ENCODE peak calls at places on chromosomes 4 and X, in six cellular contexts. L is lower leg skin, K is astrocyte of the cerebellum, C is AG04450, U is body of pancreas, H is GM20000. J is an unnamed sample.
A peak's percentile ranks its signal among the peaks of the same experiment; 100 is the strongest.

GRCh38 chr4:84235545-84235944 is 263.5 kb downstream of the NKX6-1 start:
- DNase-seq in L (no peak), K (no peak), C (no peak), U (no peak), H (peak; percentile 59), J (no peak)

GRCh38 chr4:77706717-77707116 is 101.1 kb downstream of the CXCL13 start:
- DNase-seq in L (no peak), K (no peak), C (no peak), U (no peak), H (no peak), J (no peak)

GRCh38 chrX:43676960-43677582 is 21.0 kb downstream of the MAOA start:
- DNase-seq in L (no peak), K (no peak), C (no peak), U (peak; percentile 69), H (no peak), J (no peak)

GRCh38 chr4:174420317-174420716 is 102.0 kb downstream of the HPGD start:
- DNase-seq in L (no peak), K (no peak), C (no peak), U (no peak), H (no peak), J (no peak)

GRCh38 chr4:181245326-181245725 is 997.9 kb upstream of the TENM3 start:
- DNase-seq in L (no peak), K (no peak), C (no peak), U (no peak), H (no peak), J (no peak)

GRCh38 chr4:17605236-17605635 is 9.2 kb upstream of the MED28 start:
- DNase-seq in L (no peak), K (no peak), C (no peak), U (no peak), H (no peak), J (no peak)

GRCh38 chr4:11623726-11624037 is 195.0 kb upstream of the HS3ST1 start:
- DNase-seq in L (no peak), K (no peak), C (no peak), U (peak; percentile 34), H (peak; percentile 5), J (no peak)

GRCh38 chrX:2388669-2389068 is 112.1 kb downstream of the DHRSX start:
- DNase-seq in L (no peak), K (no peak), C (no peak), U (no peak), H (no peak), J (no peak)

GRCh38 chr4:73308286-73308685 is 49.7 kb upstream of the ANKRD17 start:
- DNase-seq in L (no peak), K (no peak), C (peak; percentile 20), U (no peak), H (peak; percentile 10), J (no peak)

GRCh38 chr4:56244681-56245080 is 142.6 kb downstream of the AASDH start:
- DNase-seq in L (no peak), K (no peak), C (no peak), U (no peak), H (no peak), J (no peak)

GRCh38 chrX:131633285-131633917 is 89.5 kb downstream of the OR13H1 start:
- DNase-seq in L (peak; percentile 14), K (peak; percentile 32), C (no peak), U (peak; percentile 53), H (peak; percentile 20), J (peak; percentile 72)

GRCh38 chr4:2808001-2808400 is 15.1 kb downstream of the SH3BP2 start:
- DNase-seq in L (no peak), K (no peak), C (no peak), U (no peak), H (no peak), J (no peak)

GRCh38 chrX:110180928-110181310 is 137.0 kb downstream of the AMMECR1 start:
- DNase-seq in L (no peak), K (no peak), C (no peak), U (no peak), H (peak; percentile 15), J (no peak)

GRCh38 chrX:136030357-136031225 is 45.4 kb downstream of the SLC9A6 start:
- DNase-seq in L (peak; percentile 21), K (peak; percentile 54), C (no peak), U (peak; percentile 9), H (no peak), J (no peak)

GRCh38 chrX:40012039-40012799 is 85.5 kb downstream of the BCOR start:
- DNase-seq in L (no peak), K (no peak), C (no peak), U (peak; percentile 13), H (peak; percentile 45), J (no peak)

GRCh38 chrX:35046646-35047231 is 104.1 kb downstream of the FAM47B start:
- DNase-seq in L (no peak), K (no peak), C (no peak), U (no peak), H (no peak), J (no peak)

GRCh38 chr4:48931459-48931858 is 24.9 kb upstream of the OCIAD2 start:
- DNase-seq in L (no peak), K (no peak), C (no peak), U (no peak), H (no peak), J (no peak)

GRCh38 chr4:26124753-26125236 is 196.0 kb upstream of the RBPJ start:
- DNase-seq in L (no peak), K (no peak), C (no peak), U (no peak), H (no peak), J (no peak)

GRCh38 chr4:109248322-109248895 is 54.0 kb downstream of the COL25A1 start:
- DNase-seq in L (no peak), K (no peak), C (no peak), U (no peak), H (no peak), J (no peak)

GRCh38 chr4:11424000-11424399 is 4.7 kb downstream of the HS3ST1 start:
- DNase-seq in L (no peak), K (no peak), C (no peak), U (no peak), H (peak; percentile 67), J (no peak)

GRCh38 chrX:128739539-128739938 is 687.3 kb upstream of the ACTRT1 start:
- DNase-seq in L (no peak), K (no peak), C (no peak), U (no peak), H (no peak), J (no peak)

GRCh38 chr4:128597515-128597914 is 212.0 kb upstream of the JADE1 start:
- DNase-seq in L (no peak), K (no peak), C (no peak), U (no peak), H (no peak), J (no peak)

GRCh38 chr4:99564921-99565320 is 1.1 kb upstream of the TRMT10A start:
- DNase-seq in L (no peak), K (no peak), C (no peak), U (no peak), H (no peak), J (no peak)

GRCh38 chr4:176313596-176314341 is 6.0 kb upstream of the SPCS3 start:
- DNase-seq in L (no peak), K (no peak), C (no peak), U (no peak), H (no peak), J (no peak)

GRCh38 chrX:39985551-39985950 is 112.2 kb downstream of the BCOR start:
- DNase-seq in L (no peak), K (no peak), C (no peak), U (peak; percentile 14), H (no peak), J (no peak)

GRCh38 chrX:36462142-36462541 is 542.6 kb downstream of the CFAP47 start:
- DNase-seq in L (no peak), K (no peak), C (no peak), U (no peak), H (no peak), J (no peak)

GRCh38 chrX:67568769-67569168 is 24.9 kb downstream of the AR start:
- DNase-seq in L (no peak), K (no peak), C (no peak), U (no peak), H (no peak), J (no peak)

GRCh38 chr4:119835511-119835910 is 206.9 kb upstream of the PDE5A start:
- DNase-seq in L (no peak), K (no peak), C (peak; percentile 36), U (no peak), H (no peak), J (no peak)

GRCh38 chrX:72685810-72686465 is 28.2 kb downstream of the PHKA1 start:
- DNase-seq in L (peak; percentile 16), K (no peak), C (no peak), U (peak; percentile 50), H (no peak), J (no peak)

GRCh38 chrX:72382199-72382590 is 76.5 kb upstream of the CITED1 start:
- DNase-seq in L (no peak), K (no peak), C (no peak), U (peak; percentile 11), H (no peak), J (no peak)

GRCh38 chrX:30751497-30751896 is 98.3 kb downstream of the GK start:
- DNase-seq in L (no peak), K (no peak), C (no peak), U (no peak), H (no peak), J (no peak)

GRCh38 chr4:7210818-7211217 is 18.5 kb downstream of the SORCS2 start:
- DNase-seq in L (no peak), K (no peak), C (peak; percentile 46), U (peak; percentile 14), H (no peak), J (no peak)

GRCh38 chr4:92014060-92014459 is 289.7 kb upstream of the GRID2 start:
- DNase-seq in L (no peak), K (no peak), C (no peak), U (peak; percentile 10), H (no peak), J (no peak)

GRCh38 chr4:92012899-92013867 is 290.6 kb upstream of the GRID2 start:
- DNase-seq in L (no peak), K (no peak), C (no peak), U (peak; percentile 83), H (no peak), J (no peak)
- TF ChIP-seq CTCF in L (no peak), K (no peak), C (peak; percentile 7), U (peak; percentile 61), H (no peak), J (peak; percentile 55)

GRCh38 chrX:85506871-85507270 is 127.4 kb upstream of the POF1B start:
- DNase-seq in L (no peak), K (no peak), C (no peak), U (no peak), H (no peak), J (no peak)
- TF ChIP-seq CTCF in L (no peak), K (no peak), C (no peak), U (no peak), H (no peak), J (no peak)

GRCh38 chr4:16196482-16197393 is 29.5 kb downstream of the TAPT1 start:
- DNase-seq in L (no peak), K (peak; percentile 70), C (no peak), U (peak; percentile 20), H (no peak), J (no peak)
- TF ChIP-seq CTCF in L (no peak), K (peak; percentile 57), C (peak; percentile 47), U (no peak), H (no peak), J (peak; percentile 65)

GRCh38 chr4:118005883-118006282 is 28.4 kb upstream of the NDST3 start:
- DNase-seq in L (no peak), K (no peak), C (no peak), U (no peak), H (no peak), J (no peak)
- TF ChIP-seq CTCF in L (no peak), K (peak; percentile 26), C (peak; percentile 10), U (no peak), H (no peak), J (peak; percentile 55)

GRCh38 chrX:79530310-79531108 is 163.4 kb upstream of the ITM2A start:
- DNase-seq in L (no peak), K (no peak), C (no peak), U (no peak), H (no peak), J (no peak)

GRCh38 chrX:79524642-79525041 is 157.5 kb upstream of the ITM2A start:
- DNase-seq in L (no peak), K (no peak), C (no peak), U (no peak), H (peak; percentile 4), J (no peak)
- TF ChIP-seq CTCF in L (no peak), K (no peak), C (no peak), U (no peak), H (peak; percentile 17), J (peak; percentile 34)